ENCODE peak calls at places on chromosomes 6 and 20, in five cellular contexts. B is tibial nerve, V is psoas muscle, I is adipocyte, E is right lobe of liver. A is an unnamed sample. For H3K4me1 and H3K27me3, the result is how much of the 10 kb centered on the place peaks cover.

GRCh38 chr6:7267521-7268091 is 45.4 kb downstream of the SSR1 start:
- DNase-seq in B (peak), V (peak), I (peak), E (peak), A (no peak)

GRCh38 chr20:41141153-41141815 is 3.9 kb downstream of the PLCG1 start:
- DNase-seq in B (peak), V (peak), I (peak), E (no peak), A (no peak)

GRCh38 chr6:160254467-160255312 is 3.9 kb downstream of the SLC22A2 start:
- DNase-seq in B (no peak), V (no peak), I (no peak), E (peak), A (no peak)

GRCh38 chr6:157213897-157214296 is 109.4 kb downstream of the TMEM242 start:
- DNase-seq in B (no peak), V (no peak), I (no peak), E (no peak), A (no peak)

GRCh38 chr6:90468080-90468479 is 118.8 kb downstream of the MAP3K7 start:
- DNase-seq in B (no peak), V (no peak), I (no peak), E (no peak), A (no peak)

GRCh38 chr6:109978174-109979032 is at the start of gene GPR6:
- DNase-seq in B (peak), V (peak), I (peak), E (peak), A (no peak)

GRCh38 chr6:157089851-157090250 is 233.5 kb downstream of the TMEM242 start:
- DNase-seq in B (no peak), V (no peak), I (no peak), E (no peak), A (no peak)

GRCh38 chr6:27873101-27874030 is 38.8 kb downstream of the OR2B2 start:
- DNase-seq in B (peak), V (peak), I (peak), E (peak), A (no peak)

GRCh38 chr6:41577865-41578713 is 31.9 kb downstream of the FOXP4 start:
- DNase-seq in B (no peak), V (no peak), I (no peak), E (peak), A (no peak)

GRCh38 chr6:116491610-116492330 is 19.7 kb upstream of the CALHM5 start:
- DNase-seq in B (no peak), V (no peak), I (no peak), E (no peak), A (no peak)
- H3K4me1 ChIP-seq in B (under half), V (under half), I (under half), E (under half), A (under half)

GRCh38 chr20:16749573-16749972 is 1.4 kb downstream of the OTOR start:
- DNase-seq in B (no peak), V (no peak), I (no peak), E (no peak), A (no peak)
- H3K27me3 ChIP-seq in B (under half), V (under half), I (under half), E (under half), A (under half)

DNA sequence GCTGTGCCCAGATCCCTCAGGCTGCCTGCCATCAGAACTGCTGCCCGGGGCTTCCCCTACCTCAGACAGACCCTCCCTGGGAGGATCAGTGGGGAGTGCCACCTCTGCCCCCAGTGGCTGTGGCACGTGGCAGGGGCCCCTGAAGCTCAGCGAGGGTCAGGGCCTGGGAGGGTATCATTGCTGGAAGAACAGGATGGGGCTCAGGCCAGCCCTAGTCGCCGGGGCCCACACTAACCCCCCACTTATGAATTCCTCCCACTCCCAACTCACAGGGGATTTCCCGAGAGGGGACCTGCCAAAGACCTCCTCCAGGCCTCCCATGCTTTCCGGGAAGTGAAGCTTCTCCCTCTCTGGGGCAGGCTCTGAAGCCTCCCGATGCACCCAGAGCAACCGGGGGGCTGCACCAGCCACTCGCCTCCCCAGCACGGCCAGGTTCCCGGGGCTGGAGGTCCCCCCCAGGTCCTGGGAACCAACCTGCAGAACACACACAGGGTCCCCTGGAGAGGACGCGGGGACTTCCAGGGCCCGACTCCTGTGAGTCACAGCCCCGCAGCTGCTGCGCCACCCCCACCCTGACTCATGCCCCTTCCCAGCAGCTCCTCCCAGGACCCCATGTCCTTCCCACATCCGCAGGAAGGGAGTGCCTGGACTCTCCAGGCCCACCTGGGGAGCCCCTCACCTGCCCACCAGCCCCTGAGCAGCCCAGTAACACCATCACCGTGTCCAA is 2.5 kb downstream of the TNFRSF6B start:
- DNase-seq in B (peak), V (peak), I (peak), E (peak), A (peak)
- H3K4me1 ChIP-seq in B (under half), V (under half), I (under half), E (under half), A (under half)

DNA sequence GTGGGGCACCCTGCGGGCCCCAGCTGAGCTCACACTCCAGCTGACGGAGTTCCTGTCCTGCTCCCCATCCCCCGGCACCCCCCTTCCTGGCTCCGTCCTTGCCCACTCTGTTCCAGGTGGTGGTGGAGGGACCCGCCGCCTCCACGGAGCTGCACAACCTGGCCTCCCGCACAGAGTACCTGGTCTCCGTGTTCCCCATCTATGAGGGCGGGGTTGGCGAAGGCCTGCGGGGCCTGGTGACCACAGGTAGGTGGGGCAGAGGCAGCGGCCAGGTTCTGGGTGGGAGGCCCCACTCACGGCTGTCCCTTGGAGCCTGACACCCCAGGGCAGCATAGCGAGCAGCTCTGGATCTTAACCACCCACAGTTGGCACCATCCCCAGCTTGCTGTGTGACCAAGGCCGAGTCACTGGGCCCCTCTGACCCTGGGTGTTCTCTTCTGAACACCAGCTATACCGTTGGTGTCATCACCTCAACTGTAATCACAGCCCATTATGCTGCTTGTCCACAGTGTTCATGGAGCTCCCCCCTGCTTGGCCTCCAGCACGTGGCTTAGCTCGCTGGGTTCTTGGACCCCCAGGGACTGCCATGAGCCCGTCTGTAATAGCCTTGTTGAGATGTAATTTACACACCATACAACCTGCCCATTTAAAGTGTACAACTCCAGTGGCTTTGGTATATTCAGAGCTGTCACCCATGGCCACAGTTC is 17.4 kb downstream of the COL20A1 start:
- DNase-seq in B (no peak), V (peak), I (no peak), E (no peak), A (no peak)
- H3K27me3 ChIP-seq in B (under half), V (half or more), I (under half), E (under half), A (under half)

GRCh38 chr20:5596401-5597193 is 153.6 kb upstream of the SHLD1 start:
- DNase-seq in B (no peak), V (no peak), I (no peak), E (no peak), A (no peak)
- H3K4me1 ChIP-seq in B (under half), V (under half), I (under half), E (under half), A (under half)

GRCh38 chr6:1597121-1597744 is 12.5 kb upstream of the FOXC1 start:
- DNase-seq in B (no peak), V (no peak), I (no peak), E (no peak), A (no peak)

GRCh38 chr6:1598886-1599285 is 10.8 kb upstream of the FOXC1 start:
- DNase-seq in B (no peak), V (no peak), I (no peak), E (no peak), A (no peak)

GRCh38 chr6:1599469-1599868 is 10.2 kb upstream of the FOXC1 start:
- DNase-seq in B (no peak), V (no peak), I (no peak), E (no peak), A (no peak)

GRCh38 chr6:1597924-1598323 is 11.8 kb upstream of the FOXC1 start:
- DNase-seq in B (no peak), V (no peak), I (peak), E (no peak), A (no peak)

GRCh38 chr6:1598433-1598832 is 11.3 kb upstream of the FOXC1 start:
- DNase-seq in B (no peak), V (no peak), I (no peak), E (no peak), A (no peak)
- H3K27me3 ChIP-seq in B (half or more), V (under half), I (half or more), E (under half), A (under half)

DNA sequence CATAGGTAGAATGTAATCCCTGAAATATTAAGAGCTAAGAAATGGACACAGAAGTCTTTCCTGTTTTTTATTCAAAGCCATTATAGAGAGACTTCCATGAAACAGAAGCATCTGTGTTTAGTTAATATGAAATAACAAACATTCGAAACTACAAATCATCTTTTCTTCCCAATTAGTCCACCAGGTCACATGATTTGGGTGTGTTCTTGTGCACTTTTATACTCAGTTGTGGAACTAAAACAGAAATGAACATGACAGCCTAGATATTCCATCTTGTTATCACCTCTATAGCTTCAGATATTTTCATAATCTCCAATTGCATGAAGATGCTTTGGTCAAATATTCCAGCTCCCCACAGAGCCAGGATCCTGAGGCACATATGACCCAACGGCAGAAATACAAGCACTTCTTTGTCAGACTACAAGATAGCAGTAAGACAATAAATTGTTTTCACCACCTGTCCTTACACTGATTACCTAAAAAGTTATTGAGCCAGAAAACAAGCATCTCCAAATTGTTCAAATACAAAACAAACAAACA is 116.8 kb upstream of the BEND6 start:
- DNase-seq in B (no peak), V (no peak), I (no peak), E (no peak), A (no peak)
- H3K4me1 ChIP-seq in B (under half), V (under half), I (half or more), E (under half), A (under half)

GRCh38 chr6:167558213-167558869 is 233.5 kb downstream of the TTLL2 start:
- DNase-seq in B (no peak), V (no peak), I (no peak), E (no peak), A (no peak)
- H3K27me3 ChIP-seq in B (under half), V (under half), I (under half), E (under half), A (under half)

GRCh38 chr20:50110141-50111047 is 2.6 kb downstream of the UBE2V1 start:
- DNase-seq in B (no peak), V (no peak), I (peak), E (no peak), A (no peak)
- H3K4me1 ChIP-seq in B (under half), V (half or more), I (half or more), E (under half), A (under half)

A was measured in uterus.